ENCODE peak calls at places on chromosomes 11 and 22, in five cellular contexts. L is HepG2, W is SK-N-SH, S is neural progenitor cell, U is osteoblast. B is an unnamed sample.

GRCh38 chr11:93921695-93922468 is 71.5 kb upstream of the VSTM5 start:
- DNase-seq in L (peak; percentile 56), W (peak; percentile 58), S (peak; percentile 81), U (peak; percentile 68), B (peak; percentile 84)

GRCh38 chr11:36103933-36104530 is 160.2 kb downstream of the LDLRAD3 start:
- DNase-seq in L (no peak), W (no peak), S (no peak), U (no peak), B (no peak)

GRCh38 chr11:17734418-17734911 is at the start of gene KCNC1:
- DNase-seq in L (no peak), W (peak; percentile 93), S (peak; percentile 90), U (peak; percentile 95), B (peak; percentile 56)

GRCh38 chr11:111450480-111451320 is 61.5 kb downstream of the BTG4 start:
- DNase-seq in L (no peak), W (no peak), S (no peak), U (peak; percentile 83), B (no peak)

GRCh38 chr11:65182258-65183170 is 786 bp downstream of the CAPN1 start:
- DNase-seq in L (peak; percentile 34), W (no peak), S (peak; percentile 65), U (peak; percentile 85), B (peak; percentile 88)

GRCh38 chr11:112961146-112961668 is at the start of gene NCAM1:
- DNase-seq in L (peak; percentile 19), W (peak; percentile 89), S (peak; percentile 97), U (peak; percentile 69), B (peak; percentile 97)

GRCh38 chr11:109306322-109306721 is 115.7 kb upstream of the C11orf87 start:
- DNase-seq in L (no peak), W (no peak), S (no peak), U (no peak), B (no peak)

GRCh38 chr11:76835030-76835429 is 25.7 kb upstream of the ACER3 start:
- DNase-seq in L (no peak), W (no peak), S (no peak), U (no peak), B (no peak)

GRCh38 chr11:84722583-84723108 is 904.5 kb downstream of the DLG2 start:
- DNase-seq in L (no peak), W (no peak), S (peak; percentile 69), U (no peak), B (peak; percentile 31)

GRCh38 chr11:110381214-110381613 is 48.5 kb upstream of the FDX1 start:
- DNase-seq in L (no peak), W (no peak), S (no peak), U (no peak), B (no peak)

GRCh38 chr11:936199-936598 is 10.5 kb downstream of the AP2A2 start:
- DNase-seq in L (peak; percentile 58), W (no peak), S (no peak), U (no peak), B (no peak)

GRCh38 chr11:32080381-32080980 is 10.4 kb upstream of the RCN1 start:
- DNase-seq in L (no peak), W (no peak), S (no peak), U (no peak), B (no peak)

GRCh38 chr22:44931077-44931540 is 78.7 kb downstream of the PHF21B start:
- DNase-seq in L (no peak), W (peak; percentile 97), S (no peak), U (peak; percentile 91), B (no peak)

GRCh38 chr11:106032861-106033260 is 10.8 kb upstream of the MSANTD4 start:
- DNase-seq in L (no peak), W (no peak), S (no peak), U (no peak), B (no peak)

GRCh38 chr11:2717561-2717960 is 17.8 kb upstream of the KCNQ1OT1 start:
- DNase-seq in L (no peak), W (peak; percentile 71), S (no peak), U (no peak), B (no peak)

GRCh38 chr11:1040428-1041148 is 4.1 kb upstream of the MUC6 start:
- DNase-seq in L (no peak), W (no peak), S (no peak), U (peak; percentile 96), B (no peak)

GRCh38 chr11:126194121-126194543 is 17.3 kb downstream of the RPUSD4 start:
- DNase-seq in L (peak; percentile 44), W (peak; percentile 82), S (peak; percentile 51), U (peak; percentile 93), B (no peak)

GRCh38 chr11:1652778-1653540 is 23.4 kb downstream of the KRTAP5-5 start:
- DNase-seq in L (peak; percentile 35), W (peak; percentile 96), S (peak; percentile 85), U (peak; percentile 99), B (peak; percentile 76)

GRCh38 chr11:17741487-17741886 is 6.9 kb downstream of the KCNC1 start:
- DNase-seq in L (no peak), W (no peak), S (no peak), U (peak; percentile 26), B (no peak)

GRCh38 chr11:8060801-8061554 is 20.0 kb upstream of the TUB start:
- DNase-seq in L (no peak), W (no peak), S (no peak), U (peak; percentile 94), B (no peak)

GRCh38 chr11:10455637-10456487 is 798 bp downstream of the AMPD3 start:
- DNase-seq in L (peak; percentile 25), W (peak; percentile 78), S (peak; percentile 74), U (peak; percentile 93), B (peak; percentile 66)

GRCh38 chr11:65708451-65708850 is 3.6 kb upstream of the KAT5 start:
- DNase-seq in L (no peak), W (no peak), S (no peak), U (no peak), B (no peak)

GRCh38 chr11:12007769-12008737 is at the start of gene DKK3:
- DNase-seq in L (no peak), W (peak; percentile 86), S (peak; percentile 82), U (peak; percentile 81), B (peak; percentile 63)

GRCh38 chr11:104583857-104584256 is 314.4 kb downstream of the CASP12 start:
- DNase-seq in L (no peak), W (peak; percentile 22), S (no peak), U (no peak), B (no peak)

DNA sequence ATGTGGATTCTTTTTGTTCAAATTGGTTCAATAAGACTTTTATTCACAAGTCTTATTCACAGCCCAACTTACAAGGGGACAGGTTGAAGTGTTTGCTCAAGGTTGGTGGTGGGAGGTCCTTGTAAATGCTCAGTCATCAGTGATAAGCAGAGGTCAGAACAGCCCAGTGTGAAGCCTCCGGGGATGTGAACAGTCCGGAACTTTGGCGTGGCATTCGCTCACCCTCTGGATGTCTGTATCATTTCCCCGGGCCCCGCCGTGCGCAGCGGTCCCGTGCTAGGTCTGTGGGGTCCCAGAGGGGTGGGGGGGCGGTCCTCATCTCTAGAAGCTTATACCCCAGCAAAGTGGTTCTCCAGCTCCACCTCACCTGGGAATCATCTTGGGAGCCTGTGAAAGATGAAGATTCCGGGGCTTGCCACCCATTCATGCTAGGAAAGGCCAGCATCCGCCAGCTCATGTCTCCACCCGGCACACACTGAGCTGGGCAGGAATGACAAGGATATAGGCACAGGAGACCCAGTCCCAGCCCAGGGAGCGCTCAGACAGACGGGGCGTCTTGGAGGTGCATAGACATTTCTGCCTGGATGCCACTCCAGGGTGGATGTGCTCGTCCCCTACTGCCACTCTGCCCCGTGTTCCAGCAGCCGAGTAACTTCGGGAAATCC is 327.5 kb downstream of the TBC1D22A start:
- DNase-seq in L (no peak), W (no peak), S (no peak), U (no peak), B (no peak)
- H4K20me1 ChIP-seq in L (no peaks in the 10 kb centered on the region), W (no peaks in the 10 kb centered on the region), S (peaks cover 5% of the 10 kb centered on the region), U (peaks cover under 1% of the 10 kb centered on the region), B (no peaks in the 10 kb centered on the region)

DNA sequence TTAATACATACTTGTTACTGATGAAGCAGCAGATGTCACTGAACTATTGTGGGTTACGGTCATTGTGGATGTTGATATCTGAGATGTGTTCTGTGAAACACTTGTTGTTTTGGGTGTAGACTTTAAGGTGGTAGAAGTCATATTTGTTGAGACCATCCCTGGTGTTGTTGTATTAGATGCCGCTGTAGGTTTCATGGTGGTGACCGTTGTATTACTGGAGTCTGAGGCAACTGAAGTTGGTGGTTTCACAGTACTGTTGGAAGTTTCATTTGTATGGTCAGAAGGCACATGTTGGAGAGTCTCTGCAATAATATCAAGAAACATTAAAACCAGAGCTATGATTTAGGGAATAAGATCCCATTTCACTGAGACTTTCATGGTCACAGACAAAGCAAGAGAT is 50.7 kb downstream of the TMEM123 start:
- DNase-seq in L (no peak), W (no peak), S (no peak), U (no peak), B (no peak)
- H4K20me1 ChIP-seq in L (peaks cover 63% of the 10 kb centered on the region), W (no peaks in the 10 kb centered on the region), S (peaks cover under 1% of the 10 kb centered on the region), U (peaks cover 5% of the 10 kb centered on the region), B (no peaks in the 10 kb centered on the region)

GRCh38 chr22:35894464-35894878 is 134.2 kb downstream of the RBFOX2 start:
- DNase-seq in L (no peak), W (no peak), S (peak; percentile 12), U (no peak), B (no peak)

GRCh38 chr22:35894937-35895708 is 133.5 kb downstream of the RBFOX2 start:
- DNase-seq in L (no peak), W (peak; percentile 29), S (peak; percentile 17), U (no peak), B (no peak)

GRCh38 chr22:35899736-35900135 is 128.9 kb downstream of the RBFOX2 start:
- DNase-seq in L (no peak), W (no peak), S (no peak), U (no peak), B (no peak)

GRCh38 chr22:35893698-35894097 is 134.9 kb downstream of the RBFOX2 start:
- DNase-seq in L (no peak), W (no peak), S (no peak), U (no peak), B (no peak)

DNA sequence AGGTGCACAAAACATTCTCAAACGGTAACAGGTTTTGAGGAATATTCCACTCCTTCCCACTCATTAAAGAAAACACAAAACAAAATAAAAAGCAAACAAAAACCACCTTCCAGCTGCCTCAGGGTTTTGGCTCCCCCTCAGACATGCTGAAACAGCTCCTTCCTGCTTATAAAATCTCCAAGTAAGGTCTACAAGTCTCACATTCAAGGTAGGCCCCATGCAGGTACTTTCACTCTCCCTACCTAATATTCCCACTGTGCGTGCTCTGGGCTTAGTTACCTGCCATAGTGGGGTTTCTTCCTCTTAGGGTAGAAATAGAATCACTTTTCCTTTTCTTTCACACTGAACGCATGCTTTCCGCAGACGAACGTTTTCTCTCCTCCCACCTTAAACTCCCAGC is 132.3 kb downstream of the RBFOX2 start:
- DNase-seq in L (no peak), W (no peak), S (no peak), U (no peak), B (no peak)
- H4K20me1 ChIP-seq in L (no peaks in the 10 kb centered on the region), W (peaks cover 95% of the 10 kb centered on the region), S (peaks cover 68% of the 10 kb centered on the region), U (peaks cover 52% of the 10 kb centered on the region), B (no peaks in the 10 kb centered on the region)

GRCh38 chr11:63845911-63846310 is 7.0 kb downstream of the MARK2 start:
- DNase-seq in L (no peak), W (no peak), S (no peak), U (no peak), B (no peak)
- H4K20me1 ChIP-seq in L (peaks cover 8% of the 10 kb centered on the region), W (peaks cover 88% of the 10 kb centered on the region), S (peaks cover 90% of the 10 kb centered on the region), U (peaks cover 67% of the 10 kb centered on the region), B (peaks cover 4% of the 10 kb centered on the region)

GRCh38 chr22:41197046-41197807 is 7.9 kb upstream of the L3MBTL2 start:
- DNase-seq in L (peak; percentile 56), W (peak; percentile 92), S (peak; percentile 93), U (peak; percentile 98), B (peak; percentile 89)
- H4K20me1 ChIP-seq in L (no peaks in the 10 kb centered on the region), W (no peaks in the 10 kb centered on the region), S (no peaks in the 10 kb centered on the region), U (no peaks in the 10 kb centered on the region), B (no peaks in the 10 kb centered on the region)

GRCh38 chr11:55658031-55658573 is 3.9 kb upstream of the OR4C6 start:
- DNase-seq in L (no peak), W (no peak), S (no peak), U (no peak), B (no peak)
- H4K20me1 ChIP-seq in L (no peaks in the 10 kb centered on the region), W (no peaks in the 10 kb centered on the region), S (no peaks in the 10 kb centered on the region), U (no peaks in the 10 kb centered on the region), B (no peaks in the 10 kb centered on the region)

GRCh38 chr22:20581503-20582170 is 74.2 kb downstream of the MED15 start:
- DNase-seq in L (no peak), W (no peak), S (no peak), U (peak; percentile 60), B (peak; percentile 21)
- H4K20me1 ChIP-seq in L (peaks cover 4% of the 10 kb centered on the region), W (peaks cover 40% of the 10 kb centered on the region), S (no peaks in the 10 kb centered on the region), U (peaks cover 42% of the 10 kb centered on the region), B (peaks cover 2% of the 10 kb centered on the region)

B was measured in H9.